ENCODE peak calls at places on chromosomes 5 and 9, in seven cellular contexts. X is GM12891, N is HepG2, R is K562, P is transverse colon, U is esophagus muscularis mucosa, J is prostate gland. T is an unnamed sample.
A peak's percentile ranks its signal among the peaks of the same experiment; 100 is the strongest.

GRCh38 chr5:145479271-145479670 is 355.9 kb downstream of the PRELID2 start:
- DNase-seq in N (no peak), J (no peak), R (no peak), U (no peak), P (no peak), X (no peak), T (no peak)

GRCh38 chr5:179406031-179406681 is 60.9 kb upstream of the ADAMTS2 start:
- DNase-seq in X (no peak), U (peak; percentile 89), R (no peak), N (no peak), J (no peak), P (no peak), T (no peak)

GRCh38 chr9:92759446-92759845 is 5.2 kb downstream of the BICD2 start:
- DNase-seq in U (no peak), R (no peak), X (no peak), P (no peak), J (no peak), N (no peak), T (no peak)

GRCh38 chr5:13745508-13745907 is 199.0 kb downstream of the DNAH5 start:
- DNase-seq in R (no peak), J (no peak), P (no peak), N (peak; percentile 38), U (no peak), X (no peak), T (no peak)

GRCh38 chr9:88660611-88661010 is 125.6 kb downstream of the NXNL2 start:
- DNase-seq in P (no peak), X (no peak), R (peak; percentile 12), U (no peak), J (no peak), N (peak; percentile 50), T (no peak)

GRCh38 chr5:158922816-158923215 is 176.9 kb downstream of the EBF1 start:
- DNase-seq in J (no peak), R (no peak), U (no peak), N (no peak), X (no peak), P (no peak), T (no peak)

GRCh38 chr5:107618233-107618632 is 52.5 kb downstream of the EFNA5 start:
- DNase-seq in J (no peak), X (no peak), P (no peak), U (no peak), N (no peak), R (no peak), T (no peak)

GRCh38 chr9:95399261-95399660 is 81.8 kb upstream of the FANCC start:
- DNase-seq in N (no peak), J (no peak), X (no peak), U (no peak), P (no peak), R (no peak), T (no peak)

GRCh38 chr9:27602954-27603353 is 29.7 kb upstream of the C9orf72 start:
- DNase-seq in X (no peak), P (no peak), N (no peak), R (no peak), J (no peak), U (no peak), T (no peak)

GRCh38 chr9:6014668-6015270 is 655 bp downstream of the RANBP6 start:
- DNase-seq in J (no peak), P (no peak), X (no peak), N (peak; percentile 22), U (no peak), R (peak; percentile 38), T (no peak)

GRCh38 chr5:179250561-179251225 is 94.6 kb downstream of the ADAMTS2 start:
- DNase-seq in R (no peak), X (no peak), U (no peak), N (no peak), J (no peak), P (peak; percentile 2), T (peak; percentile 43)

GRCh38 chr9:9752722-9753121 is 860.1 kb downstream of the PTPRD start:
- DNase-seq in P (peak; percentile 11), R (no peak), U (no peak), X (no peak), N (peak; percentile 58), J (no peak), T (no peak)

GRCh38 chr9:18478517-18479361 is 4.8 kb downstream of the ADAMTSL1 start:
- DNase-seq in J (no peak), R (no peak), P (no peak), N (no peak), X (no peak), U (no peak), T (no peak)

GRCh38 chr5:149680810-149681221 is 49.3 kb upstream of the PPARGC1B start:
- DNase-seq in P (peak; percentile 26), J (no peak), U (no peak), N (no peak), R (no peak), X (peak; percentile 60), T (peak; percentile 20)
- TF ChIP-seq POLR2A in P (no peak), J (no peak), U (no peak), N (no peak), R (no peak), X (no peak), T (no peak)

GRCh38 chr9:129054163-129054851 is 17.9 kb downstream of the MIGA2 start:
- DNase-seq in J (no peak), N (no peak), R (no peak), P (no peak), U (no peak), X (no peak), T (no peak)

GRCh38 chr9:129053020-129053419 is 16.6 kb downstream of the MIGA2 start:
- DNase-seq in X (no peak), N (no peak), U (no peak), P (no peak), R (no peak), J (no peak), T (no peak)

GRCh38 chr9:129052592-129052991 is 16.2 kb downstream of the MIGA2 start:
- DNase-seq in R (no peak), P (peak; percentile 96), U (no peak), X (no peak), J (peak; percentile 93), N (no peak), T (peak; percentile 90)
- TF ChIP-seq POLR2AphosphoS5 in R (no peak), P (peak; percentile 89), U (no peak), X (no peak), J (peak; percentile 90), N (no peak), T (peak; percentile 28)

DNA sequence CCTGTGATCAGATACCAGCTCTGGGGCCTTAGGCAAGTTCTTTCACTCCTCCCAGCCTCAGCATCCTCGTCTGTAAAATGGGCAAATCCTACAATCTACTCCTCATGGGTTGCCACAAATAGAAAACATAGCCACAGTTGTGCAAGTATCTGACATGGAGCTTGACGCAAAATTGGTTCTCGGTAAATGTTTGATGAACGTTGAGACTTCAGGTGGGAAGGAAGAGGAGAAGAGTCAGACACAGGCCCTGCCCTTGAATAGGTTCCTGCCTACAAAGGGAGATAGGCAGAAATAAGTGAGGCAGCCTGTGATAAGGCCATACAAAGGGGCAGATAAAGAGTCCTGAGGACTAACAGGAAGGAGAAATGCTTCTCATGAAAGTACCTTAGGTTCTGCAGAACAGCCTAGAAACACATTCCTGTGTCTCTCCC is 26.1 kb upstream of the CPEB4 start:
- DNase-seq in J (no peak), N (no peak), R (peak; percentile 78), X (no peak), U (no peak), P (no peak), T (no peak)
- TF ChIP-seq POLR2A in J (no peak), N (no peak), R (no peak), X (no peak), U (no peak), P (no peak), T (no peak)

DNA sequence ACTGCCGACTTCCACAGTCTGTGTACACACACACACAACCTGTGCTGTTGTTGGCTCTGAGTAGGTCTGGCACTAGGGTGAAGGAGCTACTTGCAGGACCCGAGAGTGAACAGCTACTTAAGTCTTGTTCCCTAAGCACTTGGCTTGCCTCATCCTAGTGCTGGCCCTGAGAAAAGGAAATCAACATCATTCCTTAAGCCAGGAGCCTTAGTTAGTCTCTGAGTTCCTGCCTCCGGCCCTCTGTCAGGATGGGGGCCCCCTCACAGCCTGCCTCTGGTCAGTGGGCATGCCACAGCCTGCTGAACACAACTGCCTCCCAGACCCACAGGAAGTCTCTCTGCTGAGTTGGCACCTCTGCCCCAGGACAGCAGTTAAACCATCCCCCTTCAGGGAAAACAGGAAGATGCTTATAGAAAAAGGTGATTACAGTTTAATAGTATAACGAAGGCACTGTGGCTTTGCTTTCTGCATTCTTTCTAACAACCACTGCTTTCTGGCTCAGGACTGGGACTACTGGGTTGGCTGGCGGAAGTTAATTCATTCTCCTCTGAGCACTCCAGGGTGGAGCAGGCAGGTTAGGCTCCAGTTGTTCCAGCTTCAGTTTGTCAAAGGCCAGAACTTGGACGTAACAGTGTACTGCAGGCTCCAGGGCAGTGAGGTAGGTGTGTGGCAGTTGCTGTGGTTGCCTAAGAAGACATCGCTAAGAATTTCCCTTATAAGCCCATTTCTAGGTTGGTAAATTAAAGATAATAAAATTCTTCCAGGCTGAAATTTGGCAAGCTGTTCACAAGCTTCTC is 2.8 kb downstream of the MAMDC2 start:
- DNase-seq in R (no peak), U (peak; percentile 91), X (no peak), P (no peak), N (no peak), J (peak; percentile 22), T (no peak)
- TF ChIP-seq POLR2AphosphoS5 in R (no peak), U (peak; percentile 67), X (no peak), P (no peak), N (no peak), J (peak; percentile 5), T (no peak)

T was measured in breast epithelium.